ENCODE peak calls at places on chromosomes 5 and 9, in five cellular contexts. One of them, this sample, is unnamed.

GRCh38 chr5:141172381-141173204 is at the start of gene PCDHB7:
- DNase-seq in esophagus squamous epithelium: no peak
- DNase-seq in cardiac muscle cell: peak; percentile 24
- DNase-seq in testis: peak; percentile 70
- DNase-seq in A549: peak; percentile 25
- DNase-seq in this sample: no peak

GRCh38 chr9:138077126-138077525 is 199.5 kb downstream of the CACNA1B start:
- DNase-seq in A549: no peak
- DNase-seq in esophagus squamous epithelium: no peak
- DNase-seq in cardiac muscle cell: no peak
- DNase-seq in testis: peak; percentile 8
- DNase-seq in this sample: no peak

GRCh38 chr5:34598177-34598794 is 57.8 kb upstream of the RAI14 start:
- DNase-seq in esophagus squamous epithelium: no peak
- DNase-seq in testis: no peak
- DNase-seq in A549: peak; percentile 78
- DNase-seq in cardiac muscle cell: peak; percentile 23
- DNase-seq in this sample: no peak

GRCh38 chr9:124297553-124297905 is 39.8 kb downstream of the NEK6 start:
- DNase-seq in cardiac muscle cell: no peak
- DNase-seq in testis: peak; percentile 85
- DNase-seq in A549: peak; percentile 70
- DNase-seq in esophagus squamous epithelium: no peak
- DNase-seq in this sample: peak; percentile 69

GRCh38 chr5:141778211-141778610 is 96.2 kb upstream of the ARAP3 start:
- DNase-seq in esophagus squamous epithelium: no peak
- DNase-seq in cardiac muscle cell: no peak
- DNase-seq in testis: peak; percentile 44
- DNase-seq in A549: no peak
- DNase-seq in this sample: no peak

GRCh38 chr5:174843263-174844250 is 119.2 kb downstream of the MSX2 start:
- DNase-seq in testis: peak; percentile 26
- DNase-seq in A549: no peak
- DNase-seq in esophagus squamous epithelium: no peak
- DNase-seq in cardiac muscle cell: no peak
- DNase-seq in this sample: no peak

GRCh38 chr5:108074626-108075025 is 307.3 kb downstream of the FBXL17 start:
- DNase-seq in testis: no peak
- DNase-seq in esophagus squamous epithelium: no peak
- DNase-seq in A549: no peak
- DNase-seq in cardiac muscle cell: peak; percentile 7
- DNase-seq in this sample: no peak

GRCh38 chr5:140647042-140647341 is 438 bp downstream of the NDUFA2 start:
- DNase-seq in cardiac muscle cell: no peak
- DNase-seq in A549: no peak
- DNase-seq in esophagus squamous epithelium: no peak
- DNase-seq in testis: no peak
- DNase-seq in this sample: no peak

GRCh38 chr5:392431-392988 is 50.5 kb upstream of the EXOC3 start:
- DNase-seq in cardiac muscle cell: no peak
- DNase-seq in A549: no peak
- DNase-seq in testis: peak; percentile 11
- DNase-seq in esophagus squamous epithelium: no peak
- DNase-seq in this sample: no peak

GRCh38 chr9:72872718-72873117 is 80.1 kb downstream of the ALDH1A1 start:
- DNase-seq in A549: no peak
- DNase-seq in esophagus squamous epithelium: no peak
- DNase-seq in testis: no peak
- DNase-seq in cardiac muscle cell: no peak
- DNase-seq in this sample: no peak

GRCh38 chr9:34579097-34579818 is 10.3 kb downstream of the CNTFR start:
- DNase-seq in cardiac muscle cell: no peak
- DNase-seq in testis: no peak
- DNase-seq in A549: no peak
- DNase-seq in esophagus squamous epithelium: no peak
- DNase-seq in this sample: no peak

GRCh38 chr9:34576943-34577634 is 12.4 kb downstream of the CNTFR start:
- DNase-seq in cardiac muscle cell: peak; percentile 92
- DNase-seq in esophagus squamous epithelium: no peak
- DNase-seq in A549: no peak
- DNase-seq in testis: peak; percentile 79
- DNase-seq in this sample: no peak

GRCh38 chr9:34576593-34576935 is 13.0 kb downstream of the CNTFR start:
- DNase-seq in esophagus squamous epithelium: no peak
- DNase-seq in cardiac muscle cell: no peak
- DNase-seq in A549: no peak
- DNase-seq in testis: no peak
- DNase-seq in this sample: no peak

GRCh38 chr9:34578241-34579096 is 11.1 kb downstream of the CNTFR start:
- DNase-seq in cardiac muscle cell: peak; percentile 67
- DNase-seq in esophagus squamous epithelium: no peak
- DNase-seq in testis: no peak
- DNase-seq in A549: no peak
- DNase-seq in this sample: peak; percentile 70

DNA sequence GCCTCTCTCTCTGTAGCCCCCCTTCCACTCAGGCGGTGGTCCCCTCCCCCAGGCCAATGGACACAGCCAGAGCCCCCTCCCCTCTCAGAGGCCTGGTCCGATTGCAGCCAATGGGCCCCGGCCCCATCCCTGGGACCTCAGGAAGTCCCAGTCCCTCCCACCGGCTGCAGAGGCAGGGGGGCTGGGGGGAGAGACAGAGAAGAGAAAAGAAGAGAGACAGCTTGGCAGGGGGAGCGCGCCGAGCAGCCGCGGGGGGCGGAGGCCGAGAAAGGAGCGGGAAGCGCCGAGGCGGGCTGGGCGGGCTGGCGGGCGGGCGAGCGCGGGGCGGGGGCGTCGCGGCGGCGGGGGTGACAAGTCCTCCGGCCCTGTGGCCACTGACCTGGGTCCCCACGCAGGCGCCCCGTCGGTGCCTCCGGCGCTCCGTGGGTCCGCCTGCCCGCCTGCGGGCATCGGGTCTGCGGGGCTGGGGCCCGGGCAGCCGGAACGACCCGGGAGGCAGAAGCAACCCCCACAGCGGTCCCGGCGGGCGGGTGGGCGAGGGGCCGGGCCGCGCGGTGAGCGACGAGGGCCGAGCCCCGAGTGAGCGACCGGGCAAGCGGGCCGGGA is 11.8 kb downstream of the CNTFR start:
- DNase-seq in testis: no peak
- DNase-seq in cardiac muscle cell: no peak
- DNase-seq in esophagus squamous epithelium: no peak
- DNase-seq in A549: no peak
- DNase-seq in this sample: no peak
- H3K4me3 ChIP-seq in testis: no peak overlapping the region
- H3K4me3 ChIP-seq in cardiac muscle cell: peak overlapping the region; percentile 14
- H3K4me3 ChIP-seq in esophagus squamous epithelium: peak overlapping the region; percentile 59
- H3K4me3 ChIP-seq in A549: no peak overlapping the region
- H3K4me3 ChIP-seq in this sample: no peak overlapping the region

GRCh38 chr9:82153032-82153431 is 164.5 kb downstream of the SPATA31D1 start:
- DNase-seq in cardiac muscle cell: no peak
- DNase-seq in esophagus squamous epithelium: no peak
- DNase-seq in testis: no peak
- DNase-seq in A549: no peak
- DNase-seq in this sample: no peak
- H3K27ac ChIP-seq in cardiac muscle cell: no peak overlapping the region
- H3K27ac ChIP-seq in esophagus squamous epithelium: no peak overlapping the region
- H3K27ac ChIP-seq in testis: no peak overlapping the region
- H3K27ac ChIP-seq in A549: no peak overlapping the region
- H3K27ac ChIP-seq in this sample: no peak overlapping the region

DNA sequence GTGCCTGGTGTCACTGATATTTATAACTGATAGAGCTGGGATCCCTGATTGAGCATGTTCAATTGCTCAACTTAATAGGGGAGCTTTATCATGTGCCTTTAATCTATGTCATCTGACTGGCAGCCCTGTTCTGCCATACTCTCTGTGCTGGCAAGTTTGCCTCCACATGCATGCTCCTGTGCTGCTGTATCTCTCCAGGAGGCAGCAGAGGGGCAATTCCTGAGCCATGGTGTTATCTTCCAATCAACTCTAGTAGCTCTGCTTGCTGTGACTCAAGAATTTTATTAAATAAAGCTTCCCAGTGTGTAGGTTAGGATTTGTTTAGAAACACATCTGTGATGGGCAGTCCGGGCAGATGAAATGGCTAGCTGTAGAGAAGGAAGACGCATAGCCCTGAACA is 642.0 kb downstream of the KIF4B start:
- DNase-seq in cardiac muscle cell: no peak
- DNase-seq in A549: no peak
- DNase-seq in esophagus squamous epithelium: no peak
- DNase-seq in testis: no peak
- DNase-seq in this sample: no peak
- TF ChIP-seq CTCF in cardiac muscle cell: no peak
- TF ChIP-seq CTCF in A549: no peak
- TF ChIP-seq CTCF in esophagus squamous epithelium: no peak
- TF ChIP-seq CTCF in testis: no peak
- TF ChIP-seq CTCF in this sample: no peak

DNA sequence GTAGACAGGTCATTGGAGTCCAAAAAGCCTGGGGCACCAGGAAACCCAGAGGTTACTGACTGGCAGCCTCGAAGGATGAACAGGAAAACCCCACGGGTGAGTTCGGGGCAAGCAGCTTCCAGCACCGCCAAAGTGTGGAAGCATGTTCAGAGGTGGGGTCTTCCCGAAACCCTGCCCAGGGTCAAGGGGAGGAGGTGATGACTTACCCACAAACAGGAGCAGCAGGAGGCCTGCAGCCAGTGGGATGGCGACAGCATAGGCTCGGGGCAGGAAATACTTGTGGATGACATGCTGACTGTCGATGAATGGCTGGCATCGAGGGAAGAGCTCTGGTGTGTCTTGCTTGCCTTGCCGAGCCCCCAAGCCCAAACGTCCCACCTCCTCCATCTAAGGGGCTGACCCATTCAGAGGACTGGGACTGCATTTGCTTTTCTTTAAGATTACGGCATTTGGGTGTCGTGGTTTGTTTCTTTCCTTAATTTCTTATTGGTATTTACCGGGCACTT is 1.3 kb downstream of the DPM2 start:
- DNase-seq in testis: no peak
- DNase-seq in esophagus squamous epithelium: no peak
- DNase-seq in A549: no peak
- DNase-seq in cardiac muscle cell: no peak
- DNase-seq in this sample: no peak
- H3K4me3 ChIP-seq in testis: no peak overlapping the region
- H3K4me3 ChIP-seq in esophagus squamous epithelium: peak overlapping the region; percentile 93
- H3K4me3 ChIP-seq in A549: peak overlapping the region; percentile 61
- H3K4me3 ChIP-seq in cardiac muscle cell: peak overlapping the region; percentile 76
- H3K4me3 ChIP-seq in this sample: no peak overlapping the region

This sample was measured in pancreas.